ENCODE peak calls at places on chromosome 2, in eight cellular contexts. Y, A, N, B, V, F, S and G are unnamed samples.

GRCh38 chr2:208064220-208064951 is 39.1 kb upstream of the PLEKHM3 start:
- DNase-seq in Y (peak; percentile 84), A (no peak), N (peak; percentile 30), B (peak; percentile 58), V (no peak), F (no peak), S (peak; percentile 88), G (no peak)

GRCh38 chr2:27959496-27959895 is 69.0 kb downstream of the BABAM2 start:
- DNase-seq in Y (peak; percentile 55), A (no peak), N (no peak), B (no peak), V (no peak), F (no peak), S (peak; percentile 38), G (no peak)

GRCh38 chr2:1990151-1990589 is 245.9 kb upstream of the PXDN start:
- DNase-seq in Y (no peak), A (no peak), N (no peak), B (no peak), V (no peak), F (no peak), S (no peak), G (no peak)

GRCh38 chr2:4618141-4618540 is 914.8 kb downstream of the DCDC2C start:
- DNase-seq in Y (no peak), A (no peak), N (no peak), B (peak; percentile 50), V (no peak), F (no peak), S (no peak), G (no peak)

GRCh38 chr2:219692521-219692920 is 65.1 kb downstream of the SLC4A3 start:
- DNase-seq in Y (no peak), A (no peak), N (no peak), B (no peak), V (no peak), F (no peak), S (no peak), G (no peak)

GRCh38 chr2:112814278-112814677 is 22.3 kb downstream of the IL1B start:
- DNase-seq in Y (no peak), A (no peak), N (peak; percentile 22), B (peak; percentile 21), V (no peak), F (no peak), S (peak; percentile 93), G (no peak)

GRCh38 chr2:200320344-200320743 is 13.9 kb downstream of the SPATS2L start:
- DNase-seq in Y (no peak), A (no peak), N (no peak), B (no peak), V (no peak), F (no peak), S (peak; percentile 74), G (no peak)

GRCh38 chr2:74715880-74716279 is 61.8 kb downstream of the SEMA4F start:
- DNase-seq in Y (no peak), A (no peak), N (no peak), B (no peak), V (no peak), F (no peak), S (no peak), G (no peak)

GRCh38 chr2:51291762-51292370 is 259.9 kb upstream of the NRXN1 start:
- DNase-seq in Y (no peak), A (no peak), N (no peak), B (no peak), V (no peak), F (no peak), S (no peak), G (no peak)

GRCh38 chr2:215660687-215661086 is 224.8 kb upstream of the FN1 start:
- DNase-seq in Y (peak; percentile 47), A (no peak), N (no peak), B (no peak), V (no peak), F (no peak), S (peak; percentile 96), G (no peak)

GRCh38 chr2:187962538-187962937 is 329.1 kb upstream of the GULP1 start:
- DNase-seq in Y (no peak), A (no peak), N (no peak), B (no peak), V (no peak), F (no peak), S (no peak), G (no peak)

GRCh38 chr2:172329404-172330059 is 97.9 kb upstream of the ITGA6 start:
- DNase-seq in Y (no peak), A (no peak), N (no peak), B (no peak), V (peak; percentile 81), F (peak; percentile 62), S (no peak), G (peak; percentile 76)

GRCh38 chr2:110157153-110157793 is 41.7 kb upstream of the MALL start:
- DNase-seq in Y (peak; percentile 84), A (no peak), N (peak; percentile 31), B (no peak), V (no peak), F (no peak), S (peak; percentile 69), G (peak; percentile 48)

GRCh38 chr2:105287692-105288091 is 41.8 kb downstream of the TGFBRAP1 start:
- DNase-seq in Y (peak; percentile 45), A (no peak), N (peak; percentile 17), B (peak; percentile 43), V (no peak), F (no peak), S (peak; percentile 29), G (no peak)

GRCh38 chr2:60553992-60554648 is 666 bp upstream of the BCL11A start:
- DNase-seq in Y (no peak), A (peak; percentile 81), N (peak; percentile 5), B (peak; percentile 73), V (peak; percentile 81), F (peak; percentile 71), S (peak; percentile 55), G (peak; percentile 77)

GRCh38 chr2:151766421-151767153 is 32.3 kb upstream of the NEB start:
- DNase-seq in Y (no peak), A (no peak), N (no peak), B (no peak), V (no peak), F (no peak), S (no peak), G (no peak)

GRCh38 chr2:189848276-189848675 is 64.0 kb downstream of the PMS1 start:
- DNase-seq in Y (no peak), A (no peak), N (no peak), B (no peak), V (no peak), F (no peak), S (no peak), G (no peak)

GRCh38 chr2:197838036-197838435 is 33.6 kb downstream of the PLCL1 start:
- DNase-seq in Y (peak; percentile 81), A (no peak), N (no peak), B (no peak), V (no peak), F (no peak), S (no peak), G (no peak)
- H3K4me3 ChIP-seq in Y (no peak overlapping the region), A (peak overlapping the region; percentile 36), N (no peak overlapping the region), B (no peak overlapping the region), V (peak overlapping the region; percentile 47), F (no peak overlapping the region), S (no peak overlapping the region), G (no peak overlapping the region)

GRCh38 chr2:101770672-101771071 is 73.2 kb downstream of the MAP4K4 start:
- DNase-seq in Y (peak; percentile 48), A (no peak), N (peak; percentile 17), B (peak; percentile 57), V (no peak), F (no peak), S (peak; percentile 57), G (peak; percentile 78)

GRCh38 chr2:101766871-101767739 is 69.6 kb downstream of the MAP4K4 start:
- DNase-seq in Y (peak; percentile 67), A (no peak), N (peak; percentile 60), B (peak; percentile 82), V (no peak), F (no peak), S (peak; percentile 85), G (no peak)

GRCh38 chr2:101771226-101771906 is 73.9 kb downstream of the MAP4K4 start:
- DNase-seq in Y (no peak), A (no peak), N (no peak), B (no peak), V (no peak), F (no peak), S (no peak), G (no peak)

GRCh38 chr2:101766337-101766736 is 68.8 kb downstream of the MAP4K4 start:
- DNase-seq in Y (no peak), A (no peak), N (no peak), B (no peak), V (no peak), F (no peak), S (no peak), G (no peak)

GRCh38 chr2:101768480-101769077 is 71.1 kb downstream of the MAP4K4 start:
- DNase-seq in Y (no peak), A (no peak), N (no peak), B (no peak), V (no peak), F (no peak), S (no peak), G (no peak)
- H3K4me1 ChIP-seq in Y (peaks cover 6% of the 10 kb centered on the region), A (peaks cover 67% of the 10 kb centered on the region), N (peaks cover 58% of the 10 kb centered on the region), B (peaks cover 62% of the 10 kb centered on the region), V (peaks cover 5% of the 10 kb centered on the region), F (peaks cover 86% of the 10 kb centered on the region), S (peaks cover 56% of the 10 kb centered on the region), G (peaks cover 5% of the 10 kb centered on the region)

DNA sequence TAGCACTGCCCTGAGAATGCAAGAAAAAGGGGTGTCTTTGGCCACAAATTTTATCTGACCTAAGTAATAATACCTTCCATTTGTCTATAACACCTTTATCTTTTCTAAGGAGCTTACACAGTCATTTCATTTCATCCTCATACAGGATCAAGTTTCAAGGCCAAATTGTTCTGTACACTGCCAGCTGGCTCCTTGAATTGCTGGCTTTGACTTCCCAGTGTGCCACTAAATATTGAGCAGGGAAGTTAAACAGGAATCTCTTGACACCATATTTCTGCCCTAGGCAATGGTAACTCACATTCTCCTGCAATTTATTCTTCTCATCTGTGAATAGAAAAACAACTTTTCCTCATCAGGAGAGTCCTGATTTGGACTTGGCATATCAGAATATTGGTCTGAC is 195.1 kb upstream of the LRP1B start:
- DNase-seq in Y (no peak), A (no peak), N (no peak), B (no peak), V (no peak), F (no peak), S (no peak), G (no peak)
- H3K9me3 ChIP-seq in Y (no peaks in the 10 kb centered on the region), A (no peaks in the 10 kb centered on the region), N (no peaks in the 10 kb centered on the region), B (no peaks in the 10 kb centered on the region), V (no peaks in the 10 kb centered on the region), F (no peaks in the 10 kb centered on the region), S (no peaks in the 10 kb centered on the region), G (no peaks in the 10 kb centered on the region)

GRCh38 chr2:232479341-232480200 is 8.1 kb downstream of the ECEL1 start:
- DNase-seq in Y (no peak), A (peak; percentile 61), N (no peak), B (no peak), V (peak; percentile 60), F (peak; percentile 47), S (no peak), G (no peak)

GRCh38 chr2:232481322-232482140 is 6.1 kb downstream of the ECEL1 start:
- DNase-seq in Y (no peak), A (peak; percentile 44), N (no peak), B (no peak), V (peak; percentile 45), F (no peak), S (no peak), G (peak; percentile 9)

GRCh38 chr2:232482301-232483238 is 5.1 kb downstream of the ECEL1 start:
- DNase-seq in Y (no peak), A (peak; percentile 55), N (no peak), B (no peak), V (peak; percentile 66), F (peak; percentile 45), S (no peak), G (peak; percentile 12)

GRCh38 chr2:232478571-232479340 is 8.9 kb downstream of the ECEL1 start:
- DNase-seq in Y (no peak), A (peak; percentile 56), N (no peak), B (no peak), V (peak; percentile 65), F (peak; percentile 47), S (no peak), G (peak; percentile 39)

GRCh38 chr2:232480201-232481190 is 7.1 kb downstream of the ECEL1 start:
- DNase-seq in Y (no peak), A (peak; percentile 56), N (no peak), B (no peak), V (peak; percentile 64), F (peak; percentile 44), S (no peak), G (peak; percentile 13)
- H3K4me3 ChIP-seq in Y (no peak overlapping the region), A (no peak overlapping the region), N (no peak overlapping the region), B (no peak overlapping the region), V (no peak overlapping the region), F (no peak overlapping the region), S (no peak overlapping the region), G (no peak overlapping the region)